ENCODE peak calls at places on chromosome 20, in five cellular contexts. S is thoracic aorta; M is CD8-positive, alpha-beta memory T cell; O is lower lobe of right lung; X is ACHN. A is an unnamed sample.

GRCh38 chr20:3621111-3621510 is 42.1 kb downstream of the GFRA4 start:
- DNase-seq in S (no peak), M (no peak), O (no peak), X (no peak), A (no peak)

GRCh38 chr20:47088339-47088738 is 193.7 kb downstream of the EYA2 start:
- DNase-seq in S (no peak), M (no peak), O (no peak), X (no peak), A (no peak)

GRCh38 chr20:35886537-35886936 is 67.8 kb downstream of the SCAND1 start:
- DNase-seq in S (no peak), M (no peak), O (no peak), X (no peak), A (no peak)

GRCh38 chr20:50593005-50593335 is 82.8 kb downstream of the PTPN1 start:
- DNase-seq in S (no peak), M (no peak), O (no peak), X (no peak), A (no peak)

GRCh38 chr20:44031822-44032582 is 117.3 kb downstream of the TOX2 start:
- DNase-seq in S (no peak), M (no peak), O (no peak), X (no peak), A (no peak)

GRCh38 chr20:17613328-17614175 is 43.7 kb downstream of the DSTN start:
- DNase-seq in S (no peak), M (peak; percentile 40), O (peak; percentile 42), X (no peak), A (no peak)

GRCh38 chr20:5234158-5234557 is 82.6 kb downstream of the PROKR2 start:
- DNase-seq in S (no peak), M (no peak), O (no peak), X (no peak), A (no peak)

GRCh38 chr20:35619196-35620095 is 3.8 kb downstream of the SPAG4 start:
- DNase-seq in S (no peak), M (peak; percentile 78), O (peak; percentile 83), X (peak; percentile 91), A (peak; percentile 89)

GRCh38 chr20:46349742-46350056 is 41.4 kb upstream of the CDH22 start:
- DNase-seq in S (no peak), M (no peak), O (no peak), X (no peak), A (no peak)

A was measured in RCC 7860.